ENCODE peak calls at places on chromosomes 4 and X, in five cellular contexts. V, D, Y, X and L are unnamed samples.

GRCh38 chr4:36317731-36318130 is 36.3 kb downstream of the DTHD1 start:
- DNase-seq in Y (no peak), D (no peak), X (no peak), V (no peak), L (no peak)

GRCh38 chr4:150578745-150579470 is 3.0 kb upstream of the MAB21L2 start:
- DNase-seq in Y (no peak), D (no peak), V (no peak), X (no peak), L (no peak)

GRCh38 chrX:128906753-128907152 is 616.5 kb downstream of the SMARCA1 start:
- DNase-seq in V (no peak), D (no peak), Y (no peak), X (no peak), L (no peak)

GRCh38 chr4:5435823-5436222 is 272.5 kb downstream of the EVC2 start:
- DNase-seq in V (no peak), X (no peak), Y (no peak), D (no peak), L (no peak)

GRCh38 chrX:131795442-131796229 is 227.5 kb upstream of the STK26 start:
- DNase-seq in D (no peak), X (no peak), V (no peak), Y (no peak), L (no peak)

GRCh38 chr4:86582453-86582852 is 11.7 kb upstream of the PTPN13 start:
- DNase-seq in Y (no peak), V (no peak), D (no peak), X (no peak), L (no peak)

GRCh38 chr4:98546910-98547544 is 111.4 kb downstream of the TSPAN5 start:
- DNase-seq in X (no peak), V (no peak), Y (no peak), D (no peak), L (no peak)

GRCh38 chr4:167544391-167544790 is 310.1 kb upstream of the SPOCK3 start:
- DNase-seq in Y (no peak), V (no peak), X (no peak), D (no peak), L (no peak)

GRCh38 chr4:40316333-40316781 is 18.8 kb upstream of the CHRNA9 start:
- DNase-seq in V (no peak), D (no peak), Y (no peak), X (no peak), L (no peak)

GRCh38 chr4:62706423-62706822 is 1506.3 kb downstream of the ADGRL3 start:
- DNase-seq in D (no peak), X (no peak), V (no peak), Y (no peak), L (no peak)

GRCh38 chr4:38976308-38976707 is 55.9 kb downstream of the TMEM156 start:
- DNase-seq in V (no peak), X (no peak), Y (no peak), D (no peak), L (no peak)